ENCODE peak calls at places on chromosomes 6 and 20, in five cellular contexts. One of them, this sample, is unnamed.

GRCh38 chr6:169344651-169345050 is 91.0 kb upstream of the THBS2 start:
- DNase-seq in AG09319: no peak
- DNase-seq in epithelial cell of esophagus: no peak
- DNase-seq in CD4-positive, alpha-beta T cell: no peak
- DNase-seq in lung: no peak
- DNase-seq in this sample: no peak

GRCh38 chr6:127737009-127737486 is 160.1 kb downstream of the C6orf58 start:
- DNase-seq in CD4-positive, alpha-beta T cell: no peak
- DNase-seq in AG09319: peak; percentile 40
- DNase-seq in lung: peak; percentile 36
- DNase-seq in epithelial cell of esophagus: peak; percentile 78
- DNase-seq in this sample: peak; percentile 24

GRCh38 chr20:34216382-34216742 is 24.9 kb upstream of the ASIP start:
- DNase-seq in CD4-positive, alpha-beta T cell: no peak
- DNase-seq in epithelial cell of esophagus: no peak
- DNase-seq in lung: no peak
- DNase-seq in AG09319: no peak
- DNase-seq in this sample: no peak

GRCh38 chr6:137363805-137364138 is 130.4 kb downstream of the OLIG3 start:
- DNase-seq in epithelial cell of esophagus: peak; percentile 35
- DNase-seq in AG09319: no peak
- DNase-seq in CD4-positive, alpha-beta T cell: no peak
- DNase-seq in lung: no peak
- DNase-seq in this sample: no peak

GRCh38 chr20:10430000-10430466 is 4.0 kb downstream of the MKKS start:
- DNase-seq in lung: no peak
- DNase-seq in CD4-positive, alpha-beta T cell: no peak
- DNase-seq in epithelial cell of esophagus: peak; percentile 84
- DNase-seq in AG09319: no peak
- DNase-seq in this sample: no peak

GRCh38 chr6:150238294-150238693 is 95.5 kb downstream of the PPP1R14C start:
- DNase-seq in AG09319: no peak
- DNase-seq in lung: peak; percentile 73
- DNase-seq in CD4-positive, alpha-beta T cell: no peak
- DNase-seq in epithelial cell of esophagus: peak; percentile 29
- DNase-seq in this sample: no peak

GRCh38 chr20:32077192-32077591 is 25.1 kb downstream of the HCK start:
- DNase-seq in AG09319: no peak
- DNase-seq in CD4-positive, alpha-beta T cell: no peak
- DNase-seq in epithelial cell of esophagus: no peak
- DNase-seq in lung: no peak
- DNase-seq in this sample: no peak

GRCh38 chr20:2874456-2874855 is 1.2 kb downstream of the PTPRA start:
- DNase-seq in CD4-positive, alpha-beta T cell: no peak
- DNase-seq in AG09319: no peak
- DNase-seq in epithelial cell of esophagus: no peak
- DNase-seq in lung: no peak
- DNase-seq in this sample: no peak

GRCh38 chr6:34339432-34339831 is 53.0 kb downstream of the NUDT3 start:
- DNase-seq in lung: no peak
- DNase-seq in CD4-positive, alpha-beta T cell: no peak
- DNase-seq in AG09319: no peak
- DNase-seq in epithelial cell of esophagus: no peak
- DNase-seq in this sample: no peak

GRCh38 chr6:109448615-109449014 is 7.0 kb downstream of the MICAL1 start:
- DNase-seq in lung: peak; percentile 26
- DNase-seq in CD4-positive, alpha-beta T cell: no peak
- DNase-seq in epithelial cell of esophagus: no peak
- DNase-seq in AG09319: no peak
- DNase-seq in this sample: no peak

GRCh38 chr6:164039954-164040375 is 625.4 kb downstream of the QKI start:
- DNase-seq in epithelial cell of esophagus: no peak
- DNase-seq in AG09319: no peak
- DNase-seq in lung: peak; percentile 38
- DNase-seq in CD4-positive, alpha-beta T cell: peak; percentile 32
- DNase-seq in this sample: no peak

GRCh38 chr6:35736293-35736894 is 438 bp upstream of the ARMC12 start:
- DNase-seq in lung: peak; percentile 83
- DNase-seq in AG09319: no peak
- DNase-seq in epithelial cell of esophagus: peak; percentile 63
- DNase-seq in CD4-positive, alpha-beta T cell: peak; percentile 86
- DNase-seq in this sample: peak; percentile 84

GRCh38 chr6:16146527-16146955 is 17.7 kb downstream of the MYLIP start:
- DNase-seq in CD4-positive, alpha-beta T cell: no peak
- DNase-seq in lung: no peak
- DNase-seq in epithelial cell of esophagus: no peak
- DNase-seq in AG09319: no peak
- DNase-seq in this sample: no peak

GRCh38 chr6:2378891-2379652 is 133.7 kb upstream of the GMDS start:
- DNase-seq in AG09319: no peak
- DNase-seq in epithelial cell of esophagus: peak; percentile 83
- DNase-seq in lung: no peak
- DNase-seq in CD4-positive, alpha-beta T cell: no peak
- DNase-seq in this sample: no peak

GRCh38 chr6:170514908-170515307 is 38.2 kb downstream of the PSMB1 start:
- DNase-seq in AG09319: no peak
- DNase-seq in epithelial cell of esophagus: no peak
- DNase-seq in lung: no peak
- DNase-seq in CD4-positive, alpha-beta T cell: no peak
- DNase-seq in this sample: no peak

GRCh38 chr6:51464956-51465355 is 622.5 kb downstream of the PKHD1 start:
- DNase-seq in lung: no peak
- DNase-seq in AG09319: no peak
- DNase-seq in CD4-positive, alpha-beta T cell: no peak
- DNase-seq in epithelial cell of esophagus: no peak
- DNase-seq in this sample: no peak

GRCh38 chr6:138431276-138432062 is 27.4 kb downstream of the HEBP2 start:
- DNase-seq in lung: no peak
- DNase-seq in CD4-positive, alpha-beta T cell: no peak
- DNase-seq in epithelial cell of esophagus: no peak
- DNase-seq in AG09319: no peak
- DNase-seq in this sample: no peak

GRCh38 chr6:167031082-167031709 is 32.0 kb downstream of the CEP43 start:
- DNase-seq in lung: no peak
- DNase-seq in epithelial cell of esophagus: peak; percentile 60
- DNase-seq in AG09319: no peak
- DNase-seq in CD4-positive, alpha-beta T cell: no peak
- DNase-seq in this sample: no peak

GRCh38 chr6:133130863-133131262 is 110.3 kb upstream of the EYA4 start:
- DNase-seq in lung: peak; percentile 51
- DNase-seq in AG09319: no peak
- DNase-seq in epithelial cell of esophagus: peak; percentile 92
- DNase-seq in CD4-positive, alpha-beta T cell: no peak
- DNase-seq in this sample: no peak

GRCh38 chr6:10522929-10523573 is 1.9 kb downstream of the GCNT2 start:
- DNase-seq in epithelial cell of esophagus: peak; percentile 5
- DNase-seq in CD4-positive, alpha-beta T cell: no peak
- DNase-seq in AG09319: no peak
- DNase-seq in lung: no peak
- DNase-seq in this sample: no peak

GRCh38 chr20:20839771-20840170 is 127.3 kb upstream of the RALGAPA2 start:
- DNase-seq in CD4-positive, alpha-beta T cell: no peak
- DNase-seq in lung: no peak
- DNase-seq in epithelial cell of esophagus: no peak
- DNase-seq in AG09319: no peak
- DNase-seq in this sample: no peak

GRCh38 chr6:22838346-22838745 is 269.0 kb downstream of the HDGFL1 start:
- DNase-seq in epithelial cell of esophagus: no peak
- DNase-seq in AG09319: no peak
- DNase-seq in CD4-positive, alpha-beta T cell: no peak
- DNase-seq in lung: no peak
- DNase-seq in this sample: no peak

GRCh38 chr6:119324718-119325117 is 24.8 kb downstream of the MAN1A1 start:
- DNase-seq in AG09319: no peak
- DNase-seq in CD4-positive, alpha-beta T cell: no peak
- DNase-seq in lung: no peak
- DNase-seq in epithelial cell of esophagus: no peak
- DNase-seq in this sample: no peak

GRCh38 chr20:5451643-5452210 is 135.0 kb upstream of the PROKR2 start:
- DNase-seq in AG09319: no peak
- DNase-seq in lung: no peak
- DNase-seq in epithelial cell of esophagus: no peak
- DNase-seq in CD4-positive, alpha-beta T cell: no peak
- DNase-seq in this sample: no peak

GRCh38 chr6:7914991-7915789 is 4.6 kb upstream of the TXNDC5 start:
- DNase-seq in CD4-positive, alpha-beta T cell: no peak
- DNase-seq in lung: no peak
- DNase-seq in epithelial cell of esophagus: no peak
- DNase-seq in AG09319: peak; percentile 67
- DNase-seq in this sample: no peak

GRCh38 chr6:167512926-167513325 is 188.0 kb downstream of the TTLL2 start:
- DNase-seq in epithelial cell of esophagus: no peak
- DNase-seq in lung: no peak
- DNase-seq in AG09319: no peak
- DNase-seq in CD4-positive, alpha-beta T cell: no peak
- DNase-seq in this sample: no peak

GRCh38 chr20:24572862-24573261 is 103.4 kb downstream of the SYNDIG1 start:
- DNase-seq in lung: no peak
- DNase-seq in AG09319: no peak
- DNase-seq in epithelial cell of esophagus: no peak
- DNase-seq in CD4-positive, alpha-beta T cell: no peak
- DNase-seq in this sample: no peak

GRCh38 chr6:117264487-117265424 is 602 bp upstream of the VGLL2 start:
- DNase-seq in AG09319: no peak
- DNase-seq in CD4-positive, alpha-beta T cell: no peak
- DNase-seq in lung: no peak
- DNase-seq in epithelial cell of esophagus: no peak
- DNase-seq in this sample: no peak

GRCh38 chr20:57612436-57612835 is 7.8 kb downstream of the ZBP1 start:
- DNase-seq in epithelial cell of esophagus: no peak
- DNase-seq in CD4-positive, alpha-beta T cell: no peak
- DNase-seq in lung: no peak
- DNase-seq in AG09319: no peak
- DNase-seq in this sample: no peak

GRCh38 chr6:106097368-106098231 is 11.5 kb downstream of the PRDM1 start:
- DNase-seq in AG09319: peak; percentile 70
- DNase-seq in epithelial cell of esophagus: peak; percentile 38
- DNase-seq in CD4-positive, alpha-beta T cell: peak; percentile 22
- DNase-seq in lung: no peak
- DNase-seq in this sample: no peak

GRCh38 chr20:44209691-44210421 is 715 bp downstream of the OSER1 start:
- DNase-seq in CD4-positive, alpha-beta T cell: no peak
- DNase-seq in AG09319: no peak
- DNase-seq in epithelial cell of esophagus: no peak
- DNase-seq in lung: no peak
- DNase-seq in this sample: peak; percentile 65

GRCh38 chr6:18265099-18265372 is 706 bp upstream of the DEK start:
- DNase-seq in epithelial cell of esophagus: no peak
- DNase-seq in lung: no peak
- DNase-seq in CD4-positive, alpha-beta T cell: no peak
- DNase-seq in AG09319: no peak
- DNase-seq in this sample: no peak

GRCh38 chr6:41642090-41642959 is 4.1 kb downstream of the MDFI start:
- DNase-seq in CD4-positive, alpha-beta T cell: no peak
- DNase-seq in AG09319: no peak
- DNase-seq in epithelial cell of esophagus: no peak
- DNase-seq in lung: no peak
- DNase-seq in this sample: no peak

GRCh38 chr6:89459501-89459900 is 26.5 kb downstream of the ANKRD6 start:
- DNase-seq in epithelial cell of esophagus: no peak
- DNase-seq in lung: no peak
- DNase-seq in AG09319: no peak
- DNase-seq in CD4-positive, alpha-beta T cell: no peak
- DNase-seq in this sample: no peak

GRCh38 chr6:112296122-112296521 is 41.8 kb upstream of the LAMA4 start:
- DNase-seq in lung: no peak
- DNase-seq in AG09319: no peak
- DNase-seq in CD4-positive, alpha-beta T cell: no peak
- DNase-seq in epithelial cell of esophagus: peak; percentile 57
- DNase-seq in this sample: peak; percentile 6
- TF ChIP-seq CTCF in lung: no peak
- TF ChIP-seq CTCF in AG09319: peak; percentile 53
- TF ChIP-seq CTCF in CD4-positive, alpha-beta T cell: no peak
- TF ChIP-seq CTCF in epithelial cell of esophagus: peak; percentile 48
- TF ChIP-seq CTCF in this sample: peak; percentile 39

GRCh38 chr6:1347187-1347560 is 35.3 kb downstream of the FOXQ1 start:
- DNase-seq in epithelial cell of esophagus: no peak
- DNase-seq in lung: peak; percentile 48
- DNase-seq in AG09319: no peak
- DNase-seq in CD4-positive, alpha-beta T cell: no peak
- DNase-seq in this sample: no peak
- TF ChIP-seq CTCF in epithelial cell of esophagus: no peak
- TF ChIP-seq CTCF in lung: no peak
- TF ChIP-seq CTCF in AG09319: no peak
- TF ChIP-seq CTCF in CD4-positive, alpha-beta T cell: no peak
- TF ChIP-seq CTCF in this sample: no peak

GRCh38 chr6:159309723-159310122 is 140.5 kb downstream of the FNDC1 start:
- DNase-seq in CD4-positive, alpha-beta T cell: no peak
- DNase-seq in lung: no peak
- DNase-seq in AG09319: no peak
- DNase-seq in epithelial cell of esophagus: no peak
- DNase-seq in this sample: no peak

GRCh38 chr6:159313023-159313422 is 143.8 kb downstream of the FNDC1 start:
- DNase-seq in AG09319: no peak
- DNase-seq in CD4-positive, alpha-beta T cell: no peak
- DNase-seq in lung: no peak
- DNase-seq in epithelial cell of esophagus: no peak
- DNase-seq in this sample: no peak

GRCh38 chr6:159315562-159315961 is 146.4 kb downstream of the FNDC1 start:
- DNase-seq in lung: no peak
- DNase-seq in CD4-positive, alpha-beta T cell: no peak
- DNase-seq in epithelial cell of esophagus: no peak
- DNase-seq in AG09319: no peak
- DNase-seq in this sample: no peak

GRCh38 chr6:159312204-159312603 is 143.0 kb downstream of the FNDC1 start:
- DNase-seq in AG09319: no peak
- DNase-seq in CD4-positive, alpha-beta T cell: no peak
- DNase-seq in epithelial cell of esophagus: no peak
- DNase-seq in lung: no peak
- DNase-seq in this sample: no peak

GRCh38 chr6:159311618-159312017 is 142.4 kb downstream of the FNDC1 start:
- DNase-seq in epithelial cell of esophagus: peak; percentile 2
- DNase-seq in AG09319: no peak
- DNase-seq in CD4-positive, alpha-beta T cell: no peak
- DNase-seq in lung: no peak
- DNase-seq in this sample: no peak
- TF ChIP-seq CTCF in epithelial cell of esophagus: no peak
- TF ChIP-seq CTCF in AG09319: no peak
- TF ChIP-seq CTCF in CD4-positive, alpha-beta T cell: no peak
- TF ChIP-seq CTCF in lung: no peak
- TF ChIP-seq CTCF in this sample: no peak

DNA sequence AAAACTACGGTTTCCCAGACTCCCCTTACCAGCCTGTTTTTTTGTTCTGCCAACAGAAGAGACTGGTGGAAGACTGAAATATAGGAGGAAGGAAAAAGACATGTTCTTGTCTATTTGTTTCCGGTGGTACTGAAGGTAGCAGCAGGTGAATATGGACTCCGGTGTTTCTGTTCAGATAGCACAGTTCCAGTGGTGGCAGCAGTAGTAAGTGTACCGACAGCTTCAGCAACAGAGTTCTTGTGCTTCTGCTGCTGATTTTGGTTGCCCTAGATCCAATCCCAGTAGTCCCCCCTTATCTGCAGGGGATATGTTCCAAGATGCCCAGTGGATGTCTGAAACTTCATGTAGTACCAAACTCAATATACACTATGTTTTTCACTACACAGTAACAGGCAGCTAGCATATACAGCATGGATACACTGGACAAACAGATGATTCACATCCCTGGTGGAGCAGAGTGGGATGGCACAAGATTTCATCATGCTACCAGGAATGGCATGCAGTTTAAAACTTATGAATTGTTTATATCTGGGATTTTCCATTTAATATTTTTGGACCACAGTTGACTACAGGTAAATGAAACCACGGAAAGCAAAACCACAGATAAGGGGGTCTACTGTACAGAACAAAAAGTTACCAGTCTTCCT is 301.8 kb downstream of the BTBD9 start:
- DNase-seq in epithelial cell of esophagus: peak; percentile 75
- DNase-seq in AG09319: peak; percentile 56
- DNase-seq in CD4-positive, alpha-beta T cell: no peak
- DNase-seq in lung: no peak
- DNase-seq in this sample: no peak
- TF ChIP-seq CTCF in epithelial cell of esophagus: peak; percentile 44
- TF ChIP-seq CTCF in AG09319: peak; percentile 15
- TF ChIP-seq CTCF in CD4-positive, alpha-beta T cell: no peak
- TF ChIP-seq CTCF in lung: no peak
- TF ChIP-seq CTCF in this sample: no peak